ENCODE peak calls at places on chromosomes 5 and 9, in ten cellular contexts. U is fibroblast of the aortic adventitia; R is anterior cingulate cortex; M is AG10803; G is stimulated activated CD8-positive, alpha-beta memory T cell treated with anti-CD3 and anti-CD28 coated beads, Interleukin-7, amount 100 ng/mL, for 1 hour; V is small intestine; I is activated CD4-positive, alpha-beta T cell treated with anti-CD3 and anti-CD28 coated beads, Interleukin-2, amount 50 U/mL, for 1 hour; W is COR-L47; S is HCT116; K is left lobe of liver. C is an unnamed sample.

GRCh38 chr5:115842089-115842881 is 550 bp downstream of the AP3S1 start:
- DNase-seq in U (no peak), R (no peak), M (peak), G (no peak), V (peak), I (peak), W (peak), S (peak), K (no peak), C (peak)

GRCh38 chr9:123234853-123235252 is 33.5 kb downstream of the STRBP start:
- DNase-seq in U (no peak), R (no peak), M (no peak), G (no peak), V (no peak), I (no peak), W (no peak), S (no peak), K (no peak), C (no peak)

GRCh38 chr9:84254972-84255371 is 85.6 kb downstream of the SLC28A3 start:
- DNase-seq in U (no peak), R (no peak), M (no peak), G (no peak), V (peak), I (no peak), W (no peak), S (no peak), K (no peak), C (no peak)

GRCh38 chr5:79070002-79070567 is 518 bp downstream of the BHMT2 start:
- DNase-seq in U (peak), R (no peak), M (peak), G (no peak), V (no peak), I (no peak), W (no peak), S (no peak), K (peak), C (no peak)

GRCh38 chr5:168121138-168121494 is 170.3 kb upstream of the WWC1 start:
- DNase-seq in U (no peak), R (no peak), M (no peak), G (no peak), V (no peak), I (no peak), W (no peak), S (no peak), K (no peak), C (no peak)

GRCh38 chr9:124284940-124285441 is 27.2 kb downstream of the NEK6 start:
- DNase-seq in U (peak), R (peak), M (peak), G (no peak), V (no peak), I (no peak), W (no peak), S (no peak), K (no peak), C (no peak)

GRCh38 chr5:67957374-67957773 is 258.2 kb upstream of the PIK3R1 start:
- DNase-seq in U (no peak), R (no peak), M (no peak), G (no peak), V (no peak), I (no peak), W (no peak), S (no peak), K (no peak), C (no peak)

GRCh38 chr5:102554092-102554491 is 55.3 kb upstream of the SLCO6A1 start:
- DNase-seq in U (no peak), R (no peak), M (peak), G (no peak), V (no peak), I (no peak), W (no peak), S (no peak), K (no peak), C (no peak)

GRCh38 chr9:113290052-113290607 is 13.0 kb downstream of the RNF183 start:
- DNase-seq in U (no peak), R (no peak), M (no peak), G (no peak), V (no peak), I (no peak), W (no peak), S (no peak), K (no peak), C (no peak)

GRCh38 chr9:122463828-122464632 is 13.7 kb downstream of the OR1J1 start:
- DNase-seq in U (no peak), R (no peak), M (no peak), G (peak), V (no peak), I (peak), W (peak), S (peak), K (no peak), C (no peak)

GRCh38 chr5:173281910-173282309 is 46.3 kb downstream of the STC2 start:
- DNase-seq in U (peak), R (no peak), M (no peak), G (no peak), V (no peak), I (no peak), W (peak), S (no peak), K (no peak), C (no peak)

GRCh38 chr5:83377131-83377865 is 94.2 kb upstream of the VCAN start:
- DNase-seq in U (peak), R (no peak), M (peak), G (no peak), V (no peak), I (no peak), W (no peak), S (no peak), K (no peak), C (no peak)

GRCh38 chr5:148491015-148491792 is 107.4 kb downstream of the FBXO38 start:
- DNase-seq in U (no peak), R (no peak), M (no peak), G (no peak), V (no peak), I (no peak), W (no peak), S (no peak), K (no peak), C (no peak)

GRCh38 chr5:34542818-34543217 is 113.3 kb upstream of the RAI14 start:
- DNase-seq in U (no peak), R (no peak), M (no peak), G (no peak), V (no peak), I (no peak), W (no peak), S (no peak), K (no peak), C (no peak)

GRCh38 chr5:89374144-89374784 is 491.3 kb upstream of the MEF2C start:
- DNase-seq in U (peak), R (no peak), M (peak), G (no peak), V (peak), I (no peak), W (peak), S (no peak), K (no peak), C (no peak)

GRCh38 chr9:107484117-107484723 is 5.3 kb downstream of the KLF4 start:
- DNase-seq in U (peak), R (no peak), M (peak), G (no peak), V (peak), I (no peak), W (peak), S (peak), K (no peak), C (no peak)

GRCh38 chr9:35636135-35636876 is 14.4 kb downstream of the SIT1 start:
- DNase-seq in U (no peak), R (no peak), M (no peak), G (no peak), V (no peak), I (no peak), W (no peak), S (no peak), K (no peak), C (no peak)

GRCh38 chr9:88075966-88076285 is 62.3 kb downstream of the SPATA31C2 start:
- DNase-seq in U (no peak), R (no peak), M (no peak), G (no peak), V (no peak), I (no peak), W (no peak), S (no peak), K (no peak), C (no peak)

C was measured in naive thymus-derived CD4-positive, alpha-beta T cell.